ENCODE peak calls at places on chromosomes 3 and 15, in ten cellular contexts. E is fibroblast of lung, V is colonic mucosa, I is H7, N is GM12865, U is SJCRH30, W is IMR-90, J is iPS DF 6.9, F is aorta, X is BJ. S is an unnamed sample.

GRCh38 chr3:2921903-2922302 is 188.3 kb downstream of the IL5RA start:
- DNase-seq in N (peak), F (no peak), J (no peak), W (no peak), E (peak), I (peak), X (no peak), U (peak), V (no peak), S (no peak)

GRCh38 chr3:125331243-125331642 is 43.9 kb downstream of the ZNF148 start:
- DNase-seq in W (no peak), J (no peak), X (no peak), N (no peak), V (no peak), I (no peak), F (no peak), U (no peak), E (peak), S (no peak)

GRCh38 chr15:41241251-41241964 is 10.3 kb downstream of the CHP1 start:
- DNase-seq in V (peak), F (no peak), E (no peak), X (no peak), N (no peak), U (peak), W (no peak), J (no peak), I (no peak), S (no peak)

GRCh38 chr15:44603126-44603525 is 60.3 kb downstream of the SPG11 start:
- DNase-seq in U (no peak), J (no peak), I (no peak), W (no peak), V (no peak), F (no peak), X (no peak), E (no peak), N (no peak), S (no peak)

GRCh38 chr15:60299452-60300047 is 98.2 kb downstream of the ANXA2 start:
- DNase-seq in F (no peak), U (no peak), E (peak), X (no peak), V (peak), W (no peak), J (no peak), I (peak), N (no peak), S (no peak)

GRCh38 chr3:155859859-155860258 is 5.6 kb upstream of the SLC33A1 start:
- DNase-seq in E (peak), N (peak), I (no peak), F (no peak), J (no peak), X (no peak), V (no peak), W (peak), U (peak), S (no peak)

GRCh38 chr3:183178833-183179549 is 16.5 kb upstream of the LAMP3 start:
- DNase-seq in N (peak), V (peak), E (peak), J (no peak), X (no peak), W (no peak), I (peak), U (no peak), F (peak), S (no peak)

GRCh38 chr3:180306691-180307090 is 270.0 kb upstream of the PEX5L start:
- DNase-seq in X (no peak), U (peak), J (no peak), N (no peak), W (peak), V (no peak), E (peak), I (no peak), F (no peak), S (no peak)

GRCh38 chr3:188090626-188091309 is 63.2 kb upstream of the LPP start:
- DNase-seq in E (no peak), J (no peak), F (no peak), U (no peak), X (no peak), N (no peak), V (no peak), I (no peak), W (no peak), S (no peak)

GRCh38 chr3:136152176-136152843 is 43.8 kb downstream of the MSL2 start:
- DNase-seq in J (no peak), X (no peak), V (no peak), F (no peak), N (no peak), E (no peak), I (no peak), U (no peak), W (no peak), S (no peak)
- H3K4me3 ChIP-seq in J (no peak), X (no peak), V (no peak), F (no peak), N (no peak), E (no peak), I (no peak), U (no peak), W (no peak), S (no peak)

GRCh38 chr15:88637436-88637835 is 1.4 kb upstream of the ISG20 start:
- DNase-seq in N (no peak), J (no peak), I (no peak), V (no peak), U (no peak), F (no peak), E (no peak), X (no peak), W (no peak), S (no peak)
- H3K4me3 ChIP-seq in N (peak), J (no peak), I (no peak), V (no peak), U (no peak), F (no peak), E (no peak), X (no peak), W (no peak), S (no peak)

GRCh38 chr3:29436612-29437313 is 155.9 kb downstream of the RBMS3 start:
- DNase-seq in W (peak), X (no peak), I (no peak), U (peak), V (no peak), N (no peak), J (no peak), E (peak), F (no peak), S (no peak)

GRCh38 chr3:29441422-29441821 is 160.6 kb downstream of the RBMS3 start:
- DNase-seq in I (no peak), J (no peak), F (no peak), W (no peak), U (no peak), X (no peak), E (no peak), V (no peak), N (no peak), S (no peak)

GRCh38 chr3:29438580-29438979 is 157.7 kb downstream of the RBMS3 start:
- DNase-seq in N (no peak), J (no peak), W (peak), U (no peak), V (no peak), E (peak), F (no peak), X (no peak), I (no peak), S (no peak)

GRCh38 chr3:29441020-29441324 is 160.1 kb downstream of the RBMS3 start:
- DNase-seq in J (no peak), U (peak), X (no peak), N (no peak), V (no peak), E (no peak), F (no peak), W (no peak), I (no peak), S (no peak)

GRCh38 chr3:29440321-29441019 is 159.6 kb downstream of the RBMS3 start:
- DNase-seq in I (no peak), J (no peak), V (peak), F (no peak), N (no peak), U (peak), E (peak), W (no peak), X (no peak), S (no peak)
- H3K4me3 ChIP-seq in I (no peak), J (no peak), V (no peak), F (no peak), N (no peak), U (peak), E (peak), W (peak), X (no peak), S (no peak)

DNA sequence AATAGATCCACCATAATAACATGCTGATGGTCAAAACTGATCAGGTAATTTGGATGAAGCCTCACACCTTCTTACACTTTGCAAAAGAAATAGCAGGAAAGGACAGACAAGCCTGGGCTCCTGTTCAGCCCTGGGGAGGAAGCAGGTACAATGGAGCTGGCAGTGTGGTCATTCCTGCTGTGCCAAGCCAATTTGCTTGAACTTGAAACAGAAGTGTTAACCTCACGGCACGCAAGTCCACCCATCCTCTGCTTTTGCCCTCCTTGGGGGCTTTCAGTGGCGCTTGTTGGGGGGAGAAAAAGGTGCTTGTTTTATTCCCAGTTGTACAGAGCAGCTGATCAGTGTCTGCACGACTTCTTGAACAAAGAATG is 36.8 kb upstream of the RFTN1 start:
- DNase-seq in I (no peak), F (no peak), W (no peak), X (no peak), N (no peak), E (no peak), U (no peak), V (no peak), J (no peak), S (no peak)
- H3K4me3 ChIP-seq in I (no peak), F (peak), W (no peak), X (no peak), N (no peak), E (peak), U (no peak), V (no peak), J (no peak), S (no peak)

GRCh38 chr3:13034861-13035260 is 38.4 kb downstream of the IQSEC1 start:
- DNase-seq in U (no peak), J (no peak), E (no peak), V (no peak), X (no peak), N (no peak), W (no peak), I (no peak), F (peak), S (no peak)
- H3K4me3 ChIP-seq in U (no peak), J (no peak), E (no peak), V (no peak), X (no peak), N (no peak), W (no peak), I (no peak), F (no peak), S (no peak)

GRCh38 chr3:169968224-169968623 is 1.6 kb downstream of the SEC62 start:
- DNase-seq in U (no peak), N (no peak), I (no peak), X (no peak), V (no peak), J (no peak), F (no peak), W (no peak), E (no peak), S (no peak)
- H3K4me3 ChIP-seq in U (no peak), N (peak), I (no peak), X (peak), V (no peak), J (no peak), F (no peak), W (peak), E (peak), S (peak)

GRCh38 chr3:129173725-129174124 is 10.0 kb downstream of the CNBP start:
- DNase-seq in F (no peak), I (no peak), U (no peak), J (no peak), X (no peak), E (no peak), W (no peak), N (no peak), V (no peak), S (no peak)
- H3K4me3 ChIP-seq in F (no peak), I (no peak), U (no peak), J (no peak), X (no peak), E (no peak), W (no peak), N (no peak), V (no peak), S (no peak)

GRCh38 chr3:11568503-11569155 is 75.1 kb downstream of the VGLL4 start:
- DNase-seq in E (peak), F (peak), W (peak), I (peak), V (no peak), N (no peak), X (peak), U (no peak), J (no peak), S (no peak)
- H3K4me3 ChIP-seq in E (peak), F (no peak), W (peak), I (no peak), V (no peak), N (no peak), X (peak), U (no peak), J (no peak), S (no peak)

GRCh38 chr3:87491843-87492242 is 215.5 kb upstream of the POU1F1 start:
- DNase-seq in W (no peak), V (no peak), U (no peak), F (no peak), E (peak), X (no peak), N (no peak), J (no peak), I (no peak), S (no peak)

GRCh38 chr3:87486115-87486514 is 209.7 kb upstream of the POU1F1 start:
- DNase-seq in F (no peak), E (no peak), I (no peak), U (no peak), X (no peak), W (no peak), V (no peak), J (no peak), N (no peak), S (no peak)

GRCh38 chr3:87494264-87494663 is 217.9 kb upstream of the POU1F1 start:
- DNase-seq in E (no peak), F (no peak), N (no peak), U (no peak), I (no peak), V (no peak), W (no peak), J (no peak), X (no peak), S (no peak)

GRCh38 chr3:87489892-87490291 is 213.5 kb upstream of the POU1F1 start:
- DNase-seq in U (no peak), E (no peak), N (no peak), J (no peak), V (no peak), I (no peak), W (no peak), F (no peak), X (no peak), S (no peak)

DNA sequence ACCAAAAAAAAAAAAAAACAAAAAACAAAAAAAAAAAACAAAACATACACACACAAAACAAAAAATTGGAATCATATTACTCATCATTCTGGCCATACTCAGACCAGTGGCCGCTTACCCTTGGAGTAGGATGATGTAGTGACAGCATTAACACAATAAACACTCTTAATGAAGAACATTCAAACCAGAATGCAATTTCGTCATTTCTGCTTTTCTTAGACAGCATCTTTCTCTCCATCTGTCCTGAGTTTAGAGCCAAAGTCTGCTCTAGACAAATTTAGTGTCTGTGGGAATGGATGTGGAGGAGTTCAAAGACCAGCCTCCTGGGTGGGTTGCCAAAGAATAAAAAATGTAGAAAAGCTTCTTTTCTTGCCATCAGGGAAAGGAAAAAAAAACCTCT is 212.3 kb upstream of the POU1F1 start:
- DNase-seq in E (peak), F (no peak), N (no peak), J (no peak), X (no peak), I (no peak), V (no peak), U (no peak), W (no peak), S (no peak)
- H3K4me3 ChIP-seq in E (no peak), F (no peak), N (no peak), J (no peak), X (no peak), I (no peak), V (no peak), U (no peak), W (no peak), S (no peak)

GRCh38 chr15:73972984-73973682 is 19.0 kb downstream of the STOML1 start:
- DNase-seq in J (no peak), I (peak), N (peak), V (peak), U (peak), F (peak), X (no peak), E (peak), W (peak), S (peak)
- H3K4me3 ChIP-seq in J (no peak), I (no peak), N (no peak), V (no peak), U (no peak), F (no peak), X (no peak), E (no peak), W (no peak), S (no peak)